ENCODE peak calls at places on chromosomes 13 and 19, in ten cellular contexts. One of them, this sample, is unnamed.

GRCh38 chr19:2983351-2984195 is 6.2 kb downstream of the TLE6 start:
- DNase-seq in nephron progenitor cell: no peak
- DNase-seq in stomach: no peak
- DNase-seq in endothelial cell: peak; percentile 54
- DNase-seq in astrocyte of the spinal cord: peak; percentile 84
- DNase-seq in ovary: peak; percentile 77
- DNase-seq in esophagus squamous epithelium: no peak
- DNase-seq in heart right ventricle: peak; percentile 75
- DNase-seq in cardiac muscle cell: peak; percentile 79
- DNase-seq in left lung: peak; percentile 48
- DNase-seq in this sample: no peak

GRCh38 chr19:3110126-3110825 is 16.1 kb downstream of the GNA11 start:
- DNase-seq in nephron progenitor cell: no peak
- DNase-seq in stomach: no peak
- DNase-seq in endothelial cell: no peak
- DNase-seq in astrocyte of the spinal cord: no peak
- DNase-seq in ovary: no peak
- DNase-seq in esophagus squamous epithelium: no peak
- DNase-seq in heart right ventricle: no peak
- DNase-seq in cardiac muscle cell: no peak
- DNase-seq in left lung: no peak
- DNase-seq in this sample: no peak

GRCh38 chr13:66700336-66700735 is 529.8 kb downstream of the PCDH9 start:
- DNase-seq in nephron progenitor cell: no peak
- DNase-seq in stomach: no peak
- DNase-seq in endothelial cell: no peak
- DNase-seq in astrocyte of the spinal cord: peak; percentile 53
- DNase-seq in ovary: no peak
- DNase-seq in esophagus squamous epithelium: no peak
- DNase-seq in heart right ventricle: no peak
- DNase-seq in cardiac muscle cell: no peak
- DNase-seq in left lung: no peak
- DNase-seq in this sample: no peak

GRCh38 chr13:106418556-106418955 is 116.9 kb downstream of the EFNB2 start:
- DNase-seq in nephron progenitor cell: no peak
- DNase-seq in stomach: no peak
- DNase-seq in endothelial cell: no peak
- DNase-seq in astrocyte of the spinal cord: peak; percentile 78
- DNase-seq in ovary: no peak
- DNase-seq in esophagus squamous epithelium: no peak
- DNase-seq in heart right ventricle: no peak
- DNase-seq in cardiac muscle cell: no peak
- DNase-seq in left lung: no peak
- DNase-seq in this sample: no peak

GRCh38 chr19:35264281-35265125 is 4.3 kb upstream of the USF2 start:
- DNase-seq in nephron progenitor cell: no peak
- DNase-seq in stomach: peak; percentile 20
- DNase-seq in endothelial cell: no peak
- DNase-seq in astrocyte of the spinal cord: no peak
- DNase-seq in ovary: no peak
- DNase-seq in esophagus squamous epithelium: no peak
- DNase-seq in heart right ventricle: no peak
- DNase-seq in cardiac muscle cell: no peak
- DNase-seq in left lung: peak; percentile 26
- DNase-seq in this sample: no peak

GRCh38 chr13:27028683-27029480 is 142.7 kb downstream of the USP12 start:
- DNase-seq in nephron progenitor cell: no peak
- DNase-seq in stomach: no peak
- DNase-seq in endothelial cell: no peak
- DNase-seq in astrocyte of the spinal cord: no peak
- DNase-seq in ovary: no peak
- DNase-seq in esophagus squamous epithelium: no peak
- DNase-seq in heart right ventricle: no peak
- DNase-seq in cardiac muscle cell: no peak
- DNase-seq in left lung: no peak
- DNase-seq in this sample: no peak

GRCh38 chr13:72166102-72166660 is 299.2 kb upstream of the DACH1 start:
- DNase-seq in nephron progenitor cell: no peak
- DNase-seq in stomach: no peak
- DNase-seq in endothelial cell: no peak
- DNase-seq in astrocyte of the spinal cord: peak; percentile 35
- DNase-seq in ovary: no peak
- DNase-seq in esophagus squamous epithelium: no peak
- DNase-seq in heart right ventricle: no peak
- DNase-seq in cardiac muscle cell: no peak
- DNase-seq in left lung: no peak
- DNase-seq in this sample: no peak

GRCh38 chr19:1091544-1092175 is 3.5 kb downstream of the POLR2E start:
- DNase-seq in nephron progenitor cell: no peak
- DNase-seq in stomach: no peak
- DNase-seq in endothelial cell: no peak
- DNase-seq in astrocyte of the spinal cord: no peak
- DNase-seq in ovary: no peak
- DNase-seq in esophagus squamous epithelium: no peak
- DNase-seq in heart right ventricle: no peak
- DNase-seq in cardiac muscle cell: no peak
- DNase-seq in left lung: no peak
- DNase-seq in this sample: no peak

GRCh38 chr19:5951338-5951861 is 26.5 kb downstream of the RANBP3 start:
- DNase-seq in nephron progenitor cell: no peak
- DNase-seq in stomach: peak; percentile 59
- DNase-seq in endothelial cell: no peak
- DNase-seq in astrocyte of the spinal cord: no peak
- DNase-seq in ovary: no peak
- DNase-seq in esophagus squamous epithelium: no peak
- DNase-seq in heart right ventricle: no peak
- DNase-seq in cardiac muscle cell: no peak
- DNase-seq in left lung: peak; percentile 60
- DNase-seq in this sample: no peak

GRCh38 chr13:55439450-55439849 is 1701.3 kb upstream of the PRR20A start:
- DNase-seq in nephron progenitor cell: no peak
- DNase-seq in stomach: no peak
- DNase-seq in endothelial cell: no peak
- DNase-seq in astrocyte of the spinal cord: no peak
- DNase-seq in ovary: no peak
- DNase-seq in esophagus squamous epithelium: no peak
- DNase-seq in heart right ventricle: no peak
- DNase-seq in cardiac muscle cell: no peak
- DNase-seq in left lung: no peak
- DNase-seq in this sample: no peak

GRCh38 chr13:99067160-99067985 is 89.5 kb upstream of the DOCK9 start:
- DNase-seq in nephron progenitor cell: no peak
- DNase-seq in stomach: no peak
- DNase-seq in endothelial cell: no peak
- DNase-seq in astrocyte of the spinal cord: peak; percentile 73
- DNase-seq in ovary: no peak
- DNase-seq in esophagus squamous epithelium: no peak
- DNase-seq in heart right ventricle: no peak
- DNase-seq in cardiac muscle cell: no peak
- DNase-seq in left lung: no peak
- DNase-seq in this sample: no peak

GRCh38 chr19:13089139-13089856 is 13.4 kb downstream of the LYL1 start:
- DNase-seq in nephron progenitor cell: no peak
- DNase-seq in stomach: no peak
- DNase-seq in endothelial cell: no peak
- DNase-seq in astrocyte of the spinal cord: no peak
- DNase-seq in ovary: no peak
- DNase-seq in esophagus squamous epithelium: no peak
- DNase-seq in heart right ventricle: no peak
- DNase-seq in cardiac muscle cell: no peak
- DNase-seq in left lung: no peak
- DNase-seq in this sample: no peak

GRCh38 chr19:32165750-32166149 is 179.7 kb upstream of the ZNF507 start:
- DNase-seq in nephron progenitor cell: no peak
- DNase-seq in stomach: no peak
- DNase-seq in endothelial cell: no peak
- DNase-seq in astrocyte of the spinal cord: no peak
- DNase-seq in ovary: no peak
- DNase-seq in esophagus squamous epithelium: no peak
- DNase-seq in heart right ventricle: no peak
- DNase-seq in cardiac muscle cell: no peak
- DNase-seq in left lung: no peak
- DNase-seq in this sample: no peak

GRCh38 chr13:109192306-109192705 is 562.9 kb downstream of the MYO16 start:
- DNase-seq in nephron progenitor cell: no peak
- DNase-seq in stomach: no peak
- DNase-seq in endothelial cell: no peak
- DNase-seq in astrocyte of the spinal cord: no peak
- DNase-seq in ovary: no peak
- DNase-seq in esophagus squamous epithelium: no peak
- DNase-seq in heart right ventricle: no peak
- DNase-seq in cardiac muscle cell: no peak
- DNase-seq in left lung: no peak
- DNase-seq in this sample: no peak

GRCh38 chr19:58558623-58559274 is 338 bp upstream of the UBE2M start:
- DNase-seq in nephron progenitor cell: peak; percentile 100
- DNase-seq in stomach: peak; percentile 99
- DNase-seq in endothelial cell: peak; percentile 100
- DNase-seq in astrocyte of the spinal cord: peak; percentile 99
- DNase-seq in ovary: peak; percentile 100
- DNase-seq in esophagus squamous epithelium: no peak
- DNase-seq in heart right ventricle: peak; percentile 99
- DNase-seq in cardiac muscle cell: peak; percentile 99
- DNase-seq in left lung: peak; percentile 99
- DNase-seq in this sample: peak; percentile 98

GRCh38 chr13:91400094-91400462 is 1.7 kb downstream of the GPC5 start:
- DNase-seq in nephron progenitor cell: no peak
- DNase-seq in stomach: no peak
- DNase-seq in endothelial cell: no peak
- DNase-seq in astrocyte of the spinal cord: no peak
- DNase-seq in ovary: no peak
- DNase-seq in esophagus squamous epithelium: no peak
- DNase-seq in heart right ventricle: no peak
- DNase-seq in cardiac muscle cell: no peak
- DNase-seq in left lung: no peak
- DNase-seq in this sample: no peak

GRCh38 chr19:41226053-41226873 is 7.2 kb downstream of the AXL start:
- DNase-seq in nephron progenitor cell: peak; percentile 76
- DNase-seq in stomach: peak; percentile 62
- DNase-seq in endothelial cell: peak; percentile 33
- DNase-seq in astrocyte of the spinal cord: peak; percentile 82
- DNase-seq in ovary: peak; percentile 83
- DNase-seq in esophagus squamous epithelium: no peak
- DNase-seq in heart right ventricle: peak; percentile 61
- DNase-seq in cardiac muscle cell: peak; percentile 63
- DNase-seq in left lung: peak; percentile 59
- DNase-seq in this sample: no peak

GRCh38 chr19:5691930-5692784 is 2.1 kb downstream of the RPL36 start:
- DNase-seq in nephron progenitor cell: no peak
- DNase-seq in stomach: no peak
- DNase-seq in endothelial cell: no peak
- DNase-seq in astrocyte of the spinal cord: no peak
- DNase-seq in ovary: no peak
- DNase-seq in esophagus squamous epithelium: no peak
- DNase-seq in heart right ventricle: no peak
- DNase-seq in cardiac muscle cell: no peak
- DNase-seq in left lung: no peak
- DNase-seq in this sample: no peak

GRCh38 chr13:61110804-61111203 is 304.8 kb downstream of the PCDH20 start:
- DNase-seq in nephron progenitor cell: no peak
- DNase-seq in stomach: no peak
- DNase-seq in endothelial cell: no peak
- DNase-seq in astrocyte of the spinal cord: no peak
- DNase-seq in ovary: no peak
- DNase-seq in esophagus squamous epithelium: no peak
- DNase-seq in heart right ventricle: no peak
- DNase-seq in cardiac muscle cell: no peak
- DNase-seq in left lung: no peak
- DNase-seq in this sample: no peak

GRCh38 chr19:10695401-10696398 is 5.5 kb upstream of the QTRT1 start:
- DNase-seq in nephron progenitor cell: peak; percentile 97
- DNase-seq in stomach: peak; percentile 95
- DNase-seq in endothelial cell: peak; percentile 95
- DNase-seq in astrocyte of the spinal cord: peak; percentile 93
- DNase-seq in ovary: peak; percentile 87
- DNase-seq in esophagus squamous epithelium: peak; percentile 43
- DNase-seq in heart right ventricle: peak; percentile 91
- DNase-seq in cardiac muscle cell: peak; percentile 99
- DNase-seq in left lung: peak; percentile 95
- DNase-seq in this sample: peak; percentile 87
- TF ChIP-seq CTCF in nephron progenitor cell: no peak
- TF ChIP-seq CTCF in stomach: no peak
- TF ChIP-seq CTCF in endothelial cell: no peak
- TF ChIP-seq CTCF in astrocyte of the spinal cord: no peak
- TF ChIP-seq CTCF in ovary: no peak
- TF ChIP-seq CTCF in esophagus squamous epithelium: no peak
- TF ChIP-seq CTCF in heart right ventricle: no peak
- TF ChIP-seq CTCF in cardiac muscle cell: no peak
- TF ChIP-seq CTCF in left lung: no peak
- TF ChIP-seq CTCF in this sample: no peak

GRCh38 chr19:15288146-15288963 is 44.0 kb downstream of the BRD4 start:
- DNase-seq in nephron progenitor cell: no peak
- DNase-seq in stomach: peak; percentile 41
- DNase-seq in endothelial cell: no peak
- DNase-seq in astrocyte of the spinal cord: peak; percentile 29
- DNase-seq in ovary: no peak
- DNase-seq in esophagus squamous epithelium: no peak
- DNase-seq in heart right ventricle: no peak
- DNase-seq in cardiac muscle cell: no peak
- DNase-seq in left lung: no peak
- DNase-seq in this sample: no peak
- TF ChIP-seq CTCF in nephron progenitor cell: no peak
- TF ChIP-seq CTCF in stomach: no peak
- TF ChIP-seq CTCF in endothelial cell: no peak
- TF ChIP-seq CTCF in astrocyte of the spinal cord: no peak
- TF ChIP-seq CTCF in ovary: no peak
- TF ChIP-seq CTCF in esophagus squamous epithelium: no peak
- TF ChIP-seq CTCF in heart right ventricle: no peak
- TF ChIP-seq CTCF in cardiac muscle cell: no peak
- TF ChIP-seq CTCF in left lung: no peak
- TF ChIP-seq CTCF in this sample: no peak

DNA sequence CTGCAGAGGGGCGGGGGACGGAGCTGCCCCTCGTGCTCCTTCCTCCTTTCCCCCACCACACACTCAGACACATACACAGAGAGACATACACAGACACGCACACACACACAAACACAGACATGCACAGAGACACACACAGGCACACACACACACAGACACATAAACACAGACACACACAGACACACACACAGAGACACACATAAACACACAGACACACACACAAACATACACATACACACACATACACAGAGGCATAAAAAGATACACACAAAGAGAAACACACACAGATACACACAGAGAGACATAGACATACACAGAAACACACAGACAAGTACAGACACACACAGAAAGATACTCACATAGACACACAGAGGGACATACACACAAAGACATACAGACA is 136.0 kb downstream of the UQCRFS1 start:
- DNase-seq in nephron progenitor cell: no peak
- DNase-seq in stomach: no peak
- DNase-seq in endothelial cell: no peak
- DNase-seq in astrocyte of the spinal cord: no peak
- DNase-seq in ovary: no peak
- DNase-seq in esophagus squamous epithelium: no peak
- DNase-seq in heart right ventricle: no peak
- DNase-seq in cardiac muscle cell: no peak
- DNase-seq in left lung: no peak
- DNase-seq in this sample: no peak
- TF ChIP-seq CTCF in nephron progenitor cell: no peak
- TF ChIP-seq CTCF in stomach: no peak
- TF ChIP-seq CTCF in endothelial cell: no peak
- TF ChIP-seq CTCF in astrocyte of the spinal cord: no peak
- TF ChIP-seq CTCF in ovary: no peak
- TF ChIP-seq CTCF in esophagus squamous epithelium: no peak
- TF ChIP-seq CTCF in heart right ventricle: no peak
- TF ChIP-seq CTCF in cardiac muscle cell: no peak
- TF ChIP-seq CTCF in left lung: no peak
- TF ChIP-seq CTCF in this sample: no peak

GRCh38 chr13:45490068-45490467 is 25.3 kb downstream of the COG3 start:
- DNase-seq in nephron progenitor cell: no peak
- DNase-seq in stomach: no peak
- DNase-seq in endothelial cell: no peak
- DNase-seq in astrocyte of the spinal cord: no peak
- DNase-seq in ovary: no peak
- DNase-seq in esophagus squamous epithelium: no peak
- DNase-seq in heart right ventricle: no peak
- DNase-seq in cardiac muscle cell: peak; percentile 11
- DNase-seq in left lung: no peak
- DNase-seq in this sample: no peak
- TF ChIP-seq CTCF in nephron progenitor cell: no peak
- TF ChIP-seq CTCF in stomach: no peak
- TF ChIP-seq CTCF in endothelial cell: peak; percentile 44
- TF ChIP-seq CTCF in astrocyte of the spinal cord: peak; percentile 11
- TF ChIP-seq CTCF in ovary: no peak
- TF ChIP-seq CTCF in esophagus squamous epithelium: peak; percentile 7
- TF ChIP-seq CTCF in heart right ventricle: no peak
- TF ChIP-seq CTCF in cardiac muscle cell: no peak
- TF ChIP-seq CTCF in left lung: no peak
- TF ChIP-seq CTCF in this sample: no peak